ENCODE peak calls at places on chromosomes 16 and 17, in nine cellular contexts. M, L, F, O, D, H, N, C and J are unnamed samples.

GRCh38 chr16:3188925-3189825 is 1.2 kb downstream of the OR1F1 start:
- DNase-seq in N (peak), M (peak), L (no peak), O (no peak), F (no peak), C (no peak), D (no peak), H (peak), J (peak)

GRCh38 chr16:10888320-10888937 is 11.4 kb downstream of the CIITA start:
- DNase-seq in C (no peak), O (no peak), L (no peak), F (no peak), D (no peak), N (no peak), M (no peak), H (no peak), J (no peak)

GRCh38 chr17:28326114-28326513 is 7.1 kb downstream of the TMEM97 start:
- DNase-seq in F (no peak), H (no peak), C (no peak), O (no peak), L (no peak), D (peak), N (no peak), M (no peak), J (no peak)

GRCh38 chr16:2609827-2610470 is 72.1 kb downstream of the PDPK1 start:
- DNase-seq in N (no peak), C (no peak), H (no peak), D (no peak), M (no peak), O (no peak), L (no peak), F (no peak), J (no peak)

GRCh38 chr17:59377410-59377809 is 46.0 kb downstream of the YPEL2 start:
- DNase-seq in L (no peak), C (no peak), H (peak), O (no peak), F (no peak), N (no peak), D (no peak), M (no peak), J (no peak)

GRCh38 chr16:82848013-82848412 is 221.2 kb downstream of the CDH13 start:
- DNase-seq in F (no peak), H (no peak), N (no peak), C (no peak), O (no peak), L (no peak), M (no peak), D (no peak), J (no peak)

GRCh38 chr16:75019007-75019406 is 20.2 kb downstream of the ZNRF1 start:
- DNase-seq in O (no peak), L (no peak), F (no peak), H (peak), D (no peak), N (no peak), C (no peak), M (no peak), J (no peak)

GRCh38 chr17:39576187-39576586 is 31.5 kb downstream of the NEUROD2 start:
- DNase-seq in F (no peak), D (no peak), L (no peak), N (no peak), M (peak), O (no peak), C (no peak), H (no peak), J (no peak)

GRCh38 chr16:47150067-47150466 is 6.3 kb upstream of the NETO2 start:
- DNase-seq in O (no peak), L (no peak), M (no peak), N (no peak), F (no peak), C (no peak), D (no peak), H (no peak), J (no peak)

GRCh38 chr16:53511403-53512280 is 8.6 kb upstream of the AKTIP start:
- DNase-seq in N (no peak), D (peak), M (no peak), C (no peak), F (no peak), O (no peak), H (no peak), L (no peak), J (no peak)

GRCh38 chr17:67353929-67354557 is 12.3 kb downstream of the PSMD12 start:
- DNase-seq in N (no peak), O (no peak), D (no peak), L (no peak), C (no peak), F (no peak), M (no peak), H (no peak), J (no peak)

GRCh38 chr16:85583491-85584181 is 29.5 kb upstream of the GSE1 start:
- DNase-seq in D (no peak), M (peak), F (no peak), C (peak), N (no peak), O (peak), L (no peak), H (peak), J (no peak)

GRCh38 chr16:48082516-48082915 is 73.3 kb downstream of the ABCC12 start:
- DNase-seq in M (peak), H (peak), F (peak), O (no peak), N (no peak), C (no peak), D (no peak), L (no peak), J (no peak)

GRCh38 chr17:1259910-1260389 is 10.3 kb upstream of the BHLHA9 start:
- DNase-seq in H (peak), M (no peak), N (no peak), D (no peak), O (no peak), L (no peak), F (no peak), C (no peak), J (no peak)

GRCh38 chr16:2963074-2963610 is 933 bp upstream of the KREMEN2 start:
- DNase-seq in N (peak), F (no peak), C (no peak), L (no peak), D (no peak), O (no peak), M (no peak), H (no peak), J (no peak)

GRCh38 chr16:1159973-1160772 is 7.3 kb downstream of the CACNA1H start:
- DNase-seq in F (peak), D (no peak), N (no peak), L (no peak), C (no peak), M (no peak), H (no peak), O (no peak), J (no peak)

GRCh38 chr17:44655983-44656700 is at the start of gene MEIOC:
- DNase-seq in C (no peak), H (peak), O (no peak), M (no peak), F (no peak), D (no peak), L (peak), N (peak), J (peak)

GRCh38 chr17:43967251-43967875 is 13.6 kb upstream of the PYY start:
- DNase-seq in L (no peak), D (no peak), F (no peak), H (no peak), N (no peak), C (no peak), M (peak), O (no peak), J (no peak)

GRCh38 chr17:70420876-70421445 is 251.6 kb downstream of the KCNJ2 start:
- DNase-seq in D (no peak), N (no peak), L (no peak), H (peak), M (no peak), C (no peak), F (no peak), O (no peak), J (no peak)

GRCh38 chr17:70604854-70605253 is 435.5 kb downstream of the KCNJ2 start:
- DNase-seq in D (no peak), O (no peak), H (no peak), C (no peak), M (no peak), F (no peak), L (no peak), N (no peak), J (no peak)

GRCh38 chr17:72270530-72270929 is 149.7 kb downstream of the SOX9 start:
- DNase-seq in L (no peak), C (no peak), M (peak), D (peak), F (peak), N (no peak), O (no peak), H (peak), J (no peak)

GRCh38 chr16:66483689-66484452 is 56.8 kb downstream of the BEAN1 start:
- DNase-seq in O (no peak), L (peak), C (no peak), N (peak), D (peak), F (peak), H (peak), M (peak), J (peak)

GRCh38 chr17:19004601-19005441 is at the start of gene FAM83G:
- DNase-seq in N (peak), O (no peak), H (peak), M (peak), L (peak), D (peak), F (peak), C (no peak), J (peak)

GRCh38 chr17:81067331-81067730 is 32.4 kb downstream of the BAIAP2 start:
- DNase-seq in H (no peak), O (no peak), L (no peak), F (no peak), D (no peak), N (no peak), M (no peak), C (no peak), J (no peak)

GRCh38 chr16:70753228-70753627 is 47.7 kb downstream of the VAC14 start:
- DNase-seq in M (no peak), C (no peak), O (no peak), H (no peak), F (no peak), N (no peak), D (no peak), L (no peak), J (no peak)

GRCh38 chr16:89324056-89325010 is 106.8 kb downstream of the ZNF778 start:
- DNase-seq in L (no peak), C (no peak), F (no peak), N (peak), H (peak), D (no peak), O (no peak), M (peak), J (peak)

GRCh38 chr16:83626676-83627075 is 181.1 kb upstream of the HSBP1 start:
- DNase-seq in M (no peak), F (no peak), C (no peak), H (no peak), N (no peak), D (no peak), O (no peak), L (no peak), J (no peak)

GRCh38 chr17:81115749-81116464 is 49.4 kb upstream of the PVALEF start:
- DNase-seq in O (no peak), N (no peak), D (no peak), L (no peak), M (no peak), H (no peak), C (no peak), F (no peak), J (no peak)

GRCh38 chr17:628507-628941 is 86.1 kb downstream of the VPS53 start:
- DNase-seq in C (no peak), D (no peak), F (no peak), O (no peak), N (no peak), L (no peak), M (no peak), H (peak), J (no peak)

GRCh38 chr17:62625870-62626200 is 1.6 kb upstream of the MRC2 start:
- DNase-seq in H (no peak), N (no peak), L (no peak), M (no peak), D (peak), C (no peak), O (no peak), F (no peak), J (no peak)

GRCh38 chr16:88691924-88692560 is 5.7 kb upstream of the SNAI3 start:
- DNase-seq in M (no peak), C (no peak), O (no peak), F (no peak), D (no peak), L (peak), H (no peak), N (no peak), J (no peak)

GRCh38 chr16:16042076-16042475 is 92.7 kb downstream of the ABCC1 start:
- DNase-seq in O (peak), M (peak), L (no peak), C (peak), F (peak), N (no peak), D (no peak), H (peak), J (no peak)

GRCh38 chr17:2418572-2418971 is 17.7 kb upstream of the MNT start:
- DNase-seq in L (no peak), F (no peak), C (no peak), M (no peak), N (no peak), D (no peak), H (no peak), O (no peak), J (no peak)

GRCh38 chr17:2419526-2419925 is 18.7 kb upstream of the MNT start:
- DNase-seq in C (no peak), H (peak), F (no peak), N (no peak), M (no peak), O (no peak), D (no peak), L (no peak), J (no peak)

GRCh38 chr17:2423271-2423670 is 22.4 kb upstream of the MNT start:
- DNase-seq in H (no peak), O (no peak), F (no peak), D (no peak), L (no peak), N (no peak), M (no peak), C (no peak), J (no peak)

GRCh38 chr17:2420131-2420530 is 19.3 kb upstream of the MNT start:
- DNase-seq in O (no peak), F (no peak), D (no peak), L (no peak), H (no peak), N (no peak), C (no peak), M (no peak), J (no peak)

DNA sequence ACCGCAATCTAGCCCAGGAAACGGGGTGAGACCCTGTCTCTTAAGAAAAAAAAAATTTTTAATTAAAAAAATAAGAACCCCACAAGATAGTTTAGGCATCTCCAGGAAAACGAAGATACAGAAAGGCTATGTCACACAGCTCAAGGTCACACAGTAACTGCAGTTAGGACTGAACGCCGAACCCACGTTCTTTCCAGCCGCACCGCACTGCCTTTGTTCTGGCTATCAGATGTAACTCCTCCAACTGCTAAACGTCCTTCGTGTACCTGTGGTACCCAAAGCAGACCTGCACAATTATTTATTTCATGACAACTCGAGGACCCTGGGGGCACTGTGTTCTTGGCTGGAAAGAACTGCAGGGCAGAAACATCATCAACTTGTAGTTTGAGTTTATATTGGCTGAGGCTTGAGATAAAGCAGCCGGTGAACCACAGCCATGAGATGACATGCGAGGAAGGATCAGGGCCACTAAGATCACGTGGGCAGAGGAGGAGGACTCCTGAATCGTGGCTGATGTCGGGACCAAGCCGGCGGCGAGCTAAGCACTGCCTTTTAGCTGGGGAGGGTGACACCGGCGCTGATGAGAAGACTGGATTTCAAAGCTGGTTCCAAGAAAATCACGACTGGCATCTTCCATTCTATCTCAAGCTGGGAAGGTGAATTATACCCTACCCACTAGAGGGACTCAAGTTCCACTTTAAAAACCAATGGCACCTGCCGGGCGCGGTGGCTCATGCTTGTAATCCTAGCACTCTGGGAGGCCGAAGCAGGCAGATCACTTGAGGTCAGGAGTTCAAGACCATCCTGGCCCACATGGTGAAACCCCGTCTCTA is 20.7 kb upstream of the MNT start:
- DNase-seq in O (no peak), M (no peak), C (no peak), F (no peak), D (no peak), L (no peak), H (peak), N (no peak), J (no peak)
- TF ChIP-seq CTCF in O (peak), M (peak), C (no peak), F (no peak), D (no peak), L (no peak), H (peak), N (no peak), J (no peak)

GRCh38 chr17:17870292-17870691 is 33.5 kb upstream of the SREBF1 start:
- DNase-seq in H (no peak), D (no peak), L (no peak), C (no peak), F (no peak), O (no peak), N (no peak), M (no peak), J (no peak)
- TF ChIP-seq CTCF in H (no peak), D (no peak), L (no peak), C (no peak), F (no peak), O (no peak), N (peak), M (no peak), J (peak)

DNA sequence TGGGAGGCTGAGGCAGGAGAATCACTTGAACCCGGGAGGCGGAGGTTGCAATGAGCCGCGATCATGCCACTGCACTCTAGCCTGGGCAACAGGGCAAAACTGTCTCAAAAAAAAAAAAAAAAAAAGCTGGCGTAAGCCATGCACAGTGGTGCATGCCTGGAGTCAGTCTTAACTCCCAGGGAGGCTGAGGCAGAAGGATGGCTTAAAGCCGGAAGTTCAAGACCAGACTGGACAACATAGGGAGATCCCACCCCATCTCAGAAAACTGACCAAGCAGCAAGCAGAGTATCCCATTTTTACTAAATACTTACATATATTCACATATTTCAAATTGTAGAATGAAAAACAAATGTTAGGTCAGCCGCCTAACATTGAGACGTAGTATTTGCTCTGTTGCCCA is 4.6 kb downstream of the NT5C start:
- DNase-seq in L (no peak), O (no peak), F (no peak), N (no peak), M (no peak), C (no peak), H (no peak), D (no peak), J (no peak)
- TF ChIP-seq CTCF in L (no peak), O (no peak), F (no peak), N (no peak), M (no peak), C (no peak), H (no peak), D (no peak), J (no peak)

GRCh38 chr17:57210224-57210553 is 46.1 kb upstream of the MSI2 start:
- DNase-seq in D (no peak), L (no peak), O (no peak), F (no peak), M (no peak), C (no peak), N (no peak), H (peak), J (no peak)
- TF ChIP-seq CTCF in D (no peak), L (no peak), O (no peak), F (no peak), M (no peak), C (no peak), N (no peak), H (no peak), J (no peak)

DNA sequence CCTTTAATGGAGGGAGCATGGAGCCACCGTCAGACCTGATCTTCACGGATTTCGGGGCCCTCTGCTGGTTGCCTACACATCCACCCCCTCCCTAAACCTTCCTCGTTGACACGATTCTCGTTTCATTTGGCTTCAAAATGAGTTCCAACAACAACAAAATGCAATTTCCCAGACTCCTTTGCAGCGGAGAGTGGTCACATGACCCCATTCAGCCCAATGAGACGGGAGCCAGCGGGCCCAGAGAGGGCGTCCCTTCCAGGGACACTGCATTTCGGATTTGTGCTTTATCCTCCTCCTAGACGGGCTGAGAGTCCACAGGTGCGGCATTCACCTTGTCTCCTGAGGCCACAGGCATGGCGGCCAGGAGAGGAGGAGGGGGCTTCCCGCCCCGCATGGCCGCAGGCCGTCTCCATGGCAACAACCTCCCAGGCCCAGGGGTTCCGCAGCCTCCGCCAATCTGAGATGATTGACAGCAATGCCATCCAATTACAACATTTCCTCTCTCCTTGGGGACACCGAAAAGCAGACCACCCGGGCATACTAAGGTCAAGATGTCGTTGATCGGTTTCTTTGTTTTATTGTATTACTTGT is 259.8 kb downstream of the C16orf95 start:
- DNase-seq in D (peak), O (no peak), C (no peak), M (no peak), L (no peak), H (peak), F (no peak), N (no peak), J (no peak)
- TF ChIP-seq CTCF in D (no peak), O (peak), C (peak), M (peak), L (no peak), H (peak), F (no peak), N (no peak), J (no peak)

DNA sequence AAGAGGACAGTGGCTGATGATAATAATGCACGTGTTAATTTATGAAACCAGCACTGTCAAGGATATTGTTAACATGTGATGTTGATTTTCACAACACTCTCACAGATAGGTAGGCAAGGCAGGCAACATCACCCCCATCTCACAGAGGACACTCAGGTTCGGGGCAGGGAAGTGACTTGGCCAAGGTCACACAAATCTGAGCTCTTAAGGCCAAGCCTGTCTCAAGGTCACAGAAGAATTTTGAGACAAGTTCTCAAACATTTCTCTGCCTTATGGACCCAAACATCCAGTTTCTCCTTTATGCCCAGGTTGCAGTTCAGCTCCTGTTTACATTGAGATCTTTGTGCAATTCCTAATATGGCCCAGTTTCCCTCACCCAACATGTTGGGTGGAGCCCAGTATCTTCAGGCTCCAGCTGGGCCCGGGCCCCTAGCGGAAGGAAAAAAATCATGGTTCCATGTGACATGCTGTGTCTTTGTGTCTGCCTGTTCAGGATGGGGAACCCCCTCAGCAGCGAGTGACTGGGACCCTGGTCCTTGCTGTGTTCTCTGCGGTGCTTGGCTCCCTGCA is 1.3 kb downstream of the SLC2A4 start:
- DNase-seq in H (no peak), N (peak), O (no peak), F (no peak), L (no peak), D (no peak), C (no peak), M (no peak), J (peak)
- TF ChIP-seq CTCF in H (no peak), N (no peak), O (no peak), F (no peak), L (no peak), D (no peak), C (no peak), M (no peak), J (no peak)